ENCODE peak calls at places on chromosomes 4 and X, in nine cellular contexts. T is dermis microvascular lymphatic vessel endothelial cell; U is activated T-cell treated with anti-CD3 and anti-CD28 coated beads for 1 hour; M is AG04450; J is activated T-helper 1 cell treated with Interleukin-2 at 50 U/mL for 16 hours; E is D341Med; S is HEK293T; F is stimulated activated naive B cell treated with anti-CD40 and anti-IgM and Interleukin-4, amounts not matched to agents 10 μg/mL and 1 μg/mL and 100 μg/mL, for 72 hours; B is effector CD4-positive, alpha-beta T cell. H is an unnamed sample.

GRCh38 chr4:77072195-77072753 is 3.5 kb downstream of the CCNI start:
- DNase-seq in T (no peak), M (no peak), E (no peak), S (no peak), B (peak; percentile 52), U (no peak), J (no peak), F (no peak), H (no peak)

GRCh38 chr4:78040431-78040830 is 16.7 kb upstream of the FRAS1 start:
- DNase-seq in B (no peak), S (no peak), J (no peak), T (no peak), M (no peak), E (no peak), F (no peak), U (no peak), H (no peak)

GRCh38 chrX:65035451-65035779 is 59.2 kb upstream of the ZC4H2 start:
- DNase-seq in U (peak; percentile 0), S (no peak), F (no peak), E (peak; percentile 5), T (no peak), M (no peak), B (no peak), J (no peak), H (peak; percentile 26)

GRCh38 chrX:2536974-2537373 is 36.2 kb upstream of the DHRSX start:
- DNase-seq in U (no peak), T (no peak), M (no peak), E (no peak), J (no peak), S (no peak), B (no peak), F (no peak), H (no peak)

GRCh38 chr4:55879224-55879623 is 25.8 kb downstream of the EXOC1 start:
- DNase-seq in U (no peak), E (no peak), S (no peak), B (no peak), F (no peak), T (no peak), J (no peak), M (no peak), H (no peak)

GRCh38 chr4:132557660-132558059 is 591.4 kb upstream of the PCDH10 start:
- DNase-seq in M (no peak), E (no peak), J (no peak), F (no peak), S (no peak), U (no peak), T (no peak), B (no peak), H (no peak)

GRCh38 chr4:28225689-28226353 is 1365.2 kb downstream of the STIM2 start:
- DNase-seq in B (no peak), F (no peak), U (no peak), E (no peak), M (no peak), T (no peak), J (no peak), S (no peak), H (no peak)

GRCh38 chr4:55498051-55498450 is 48.7 kb downstream of the CLOCK start:
- DNase-seq in J (no peak), U (no peak), E (no peak), T (no peak), M (no peak), B (no peak), F (no peak), S (no peak), H (no peak)

GRCh38 chr4:139568206-139568969 is 12.4 kb upstream of the SETD7 start:
- DNase-seq in M (no peak), T (no peak), U (no peak), F (no peak), S (no peak), J (no peak), E (no peak), B (no peak), H (no peak)

GRCh38 chr4:165361804-165362203 is 17.0 kb upstream of the CPE start:
- DNase-seq in U (no peak), M (no peak), F (no peak), B (no peak), J (no peak), T (no peak), E (no peak), S (no peak), H (no peak)

GRCh38 chr4:48315728-48316630 is 25.4 kb upstream of the SLAIN2 start:
- DNase-seq in U (no peak), F (no peak), E (peak; percentile 65), J (no peak), M (peak; percentile 39), B (no peak), S (peak; percentile 44), T (peak; percentile 37), H (peak; percentile 60)

GRCh38 chr4:133081246-133081645 is 67.8 kb upstream of the PCDH10 start:
- DNase-seq in B (no peak), E (no peak), S (peak; percentile 9), J (no peak), U (no peak), M (no peak), F (no peak), T (no peak), H (no peak)

GRCh38 chr4:704971-705277 is 708 bp upstream of the PCGF3 start:
- DNase-seq in E (no peak), S (no peak), J (no peak), T (no peak), B (no peak), M (no peak), F (no peak), U (no peak), H (no peak)

GRCh38 chr4:3307891-3308575 is 15.2 kb downstream of the RGS12 start:
- DNase-seq in J (no peak), M (no peak), E (no peak), U (no peak), F (no peak), B (no peak), S (no peak), T (no peak), H (no peak)

GRCh38 chrX:31459361-31459760 is 387.5 kb upstream of the FTHL17 start:
- DNase-seq in U (no peak), S (no peak), F (no peak), M (no peak), J (no peak), B (no peak), T (no peak), E (no peak), H (no peak)

GRCh38 chr4:55363618-55364420 is 17.8 kb downstream of the SRD5A3 start:
- DNase-seq in J (no peak), F (no peak), S (no peak), T (no peak), U (no peak), E (no peak), M (no peak), B (no peak), H (no peak)

GRCh38 chrX:130416785-130417184 is 15.0 kb downstream of the RBMX2 start:
- DNase-seq in S (no peak), U (no peak), J (no peak), E (no peak), M (no peak), T (no peak), B (no peak), F (no peak), H (no peak)

GRCh38 chrX:1322393-1322792 is 14.2 kb upstream of the IL3RA start:
- DNase-seq in B (no peak), E (no peak), M (no peak), T (no peak), U (no peak), F (no peak), S (no peak), J (no peak), H (no peak)

GRCh38 chr4:40564004-40564403 is 65.7 kb downstream of the RBM47 start:
- DNase-seq in U (no peak), S (no peak), F (no peak), E (no peak), B (no peak), M (no peak), J (no peak), T (no peak), H (no peak)

GRCh38 chrX:103431316-103431715 is 55.0 kb downstream of the BEX3 start:
- DNase-seq in M (peak; percentile 18), U (no peak), B (no peak), F (no peak), T (no peak), J (no peak), S (no peak), E (no peak), H (no peak)

GRCh38 chr4:118173956-118174355 is 139.7 kb downstream of the NDST3 start:
- DNase-seq in S (no peak), M (peak; percentile 82), E (no peak), F (no peak), U (no peak), B (no peak), J (no peak), T (peak; percentile 11), H (no peak)

GRCh38 chrX:110338850-110339373 is 19.7 kb upstream of the RTL9 start:
- DNase-seq in U (no peak), J (no peak), F (no peak), M (no peak), B (no peak), S (no peak), T (no peak), E (no peak), H (no peak)

GRCh38 chr4:128812360-128812958 is 3.0 kb downstream of the JADE1 start:
- DNase-seq in J (no peak), B (no peak), U (no peak), T (no peak), F (no peak), E (peak; percentile 87), M (no peak), S (peak; percentile 23), H (peak; percentile 40)

GRCh38 chr4:169254546-169254983 is 16.2 kb downstream of the SH3RF1 start:
- DNase-seq in T (no peak), U (no peak), E (no peak), B (no peak), S (no peak), M (peak; percentile 53), J (no peak), F (no peak), H (no peak)

GRCh38 chr4:42501624-42502401 is 104.5 kb downstream of the SHISA3 start:
- DNase-seq in M (no peak), J (no peak), S (peak; percentile 22), T (no peak), B (no peak), F (no peak), E (peak; percentile 56), U (no peak), H (no peak)

GRCh38 chr4:16897991-16898827 is at the start of gene LDB2:
- DNase-seq in U (no peak), B (no peak), F (no peak), S (peak; percentile 10), T (peak; percentile 91), J (no peak), M (peak; percentile 75), E (no peak), H (no peak)

GRCh38 chr4:12472082-12472481 is 1012.1 kb downstream of the RAB28 start:
- DNase-seq in J (no peak), F (no peak), M (no peak), B (no peak), E (no peak), S (no peak), U (no peak), T (no peak), H (no peak)

GRCh38 chr4:2284934-2285664 is 23.2 kb upstream of the MXD4 start:
- DNase-seq in S (no peak), U (no peak), B (no peak), M (peak; percentile 16), J (no peak), E (no peak), F (no peak), T (no peak), H (no peak)

GRCh38 chr4:7351014-7351413 is 83.7 kb downstream of the PSAPL1 start:
- DNase-seq in B (no peak), U (no peak), S (no peak), T (no peak), J (no peak), E (no peak), M (no peak), F (no peak), H (no peak)